ENCODE peak calls at places on chromosomes 6 and 20, in eight cellular contexts. D is left ventricle myocardium inferior, C is lung, M is BE2C, A is pancreas, E is upper lobe of right lung, S is cardiac muscle cell, I is ascending aorta. F is an unnamed sample.

GRCh38 chr6:154791561-154792317 is 58.5 kb downstream of the SCAF8 start:
- DNase-seq in E (no peak), I (no peak), M (no peak), S (peak; percentile 31), A (no peak), C (no peak), D (no peak), F (no peak)

GRCh38 chr6:34813028-34813742 is 21.3 kb downstream of the BLTP3A start:
- DNase-seq in E (no peak), C (no peak), D (no peak), I (no peak), S (no peak), A (no peak), M (no peak), F (no peak)

GRCh38 chr6:125742024-125742423 is 7.4 kb upstream of the HEY2 start:
- DNase-seq in I (no peak), E (no peak), A (no peak), M (no peak), S (no peak), D (no peak), C (no peak), F (no peak)

GRCh38 chr6:108872001-108872974 is 24.1 kb downstream of the ARMC2 start:
- DNase-seq in E (no peak), M (no peak), A (no peak), I (no peak), C (no peak), D (no peak), S (no peak), F (no peak)

GRCh38 chr20:47455133-47456040 is 46.3 kb upstream of the NCOA3 start:
- DNase-seq in M (no peak), A (no peak), I (no peak), E (no peak), C (no peak), D (no peak), S (peak; percentile 36), F (no peak)

GRCh38 chr20:38806855-38807655 is 1.6 kb downstream of the PPP1R16B start:
- DNase-seq in A (peak; percentile 52), D (no peak), S (no peak), I (no peak), M (peak; percentile 33), C (no peak), E (no peak), F (no peak)

GRCh38 chr20:37956099-37956498 is 53.2 kb downstream of the VSTM2L start:
- DNase-seq in I (no peak), E (no peak), C (no peak), A (no peak), M (no peak), D (no peak), S (no peak), F (no peak)

GRCh38 chr6:30757261-30757935 is 13.1 kb upstream of the IER3 start:
- DNase-seq in M (no peak), I (no peak), A (no peak), S (no peak), E (no peak), D (peak; percentile 53), C (no peak), F (no peak)

GRCh38 chr6:138226701-138227315 is 8.5 kb upstream of the PBOV1 start:
- DNase-seq in D (no peak), C (no peak), I (no peak), S (no peak), M (no peak), A (peak; percentile 24), E (no peak), F (no peak)

GRCh38 chr6:10373642-10374359 is 41.1 kb downstream of the TFAP2A start:
- DNase-seq in A (no peak), D (no peak), S (no peak), E (no peak), C (no peak), M (no peak), I (no peak), F (peak; percentile 22)

GRCh38 chr6:49027644-49028043 is 435.4 kb downstream of the MMUT start:
- DNase-seq in A (no peak), S (no peak), M (no peak), C (no peak), E (no peak), I (no peak), D (no peak), F (no peak)

GRCh38 chr6:130076512-130076911 is 58.1 kb downstream of the L3MBTL3 start:
- DNase-seq in S (no peak), E (no peak), I (no peak), D (no peak), A (no peak), C (no peak), M (no peak), F (no peak)

GRCh38 chr6:139290787-139291294 is 957 bp downstream of the TXLNB start:
- DNase-seq in A (no peak), D (no peak), M (no peak), E (no peak), S (peak; percentile 61), I (no peak), C (no peak), F (no peak)

GRCh38 chr20:31695849-31696804 is 26.5 kb downstream of the BCL2L1 start:
- DNase-seq in C (peak; percentile 59), S (peak; percentile 45), M (no peak), A (no peak), D (no peak), I (peak; percentile 39), E (no peak), F (peak; percentile 70)

GRCh38 chr6:32945953-32946352 is 5.1 kb upstream of the HLA-DMB start:
- DNase-seq in D (no peak), A (no peak), C (no peak), S (no peak), M (no peak), I (no peak), E (no peak), F (no peak)
- H3K27me3 ChIP-seq in D (no peaks in the 10 kb centered on the region), A (no peaks in the 10 kb centered on the region), C (no peaks in the 10 kb centered on the region), S (no peaks in the 10 kb centered on the region), M (no peaks in the 10 kb centered on the region), I (no peaks in the 10 kb centered on the region), E (no peaks in the 10 kb centered on the region), F (peaks cover 3% of the 10 kb centered on the region)

DNA sequence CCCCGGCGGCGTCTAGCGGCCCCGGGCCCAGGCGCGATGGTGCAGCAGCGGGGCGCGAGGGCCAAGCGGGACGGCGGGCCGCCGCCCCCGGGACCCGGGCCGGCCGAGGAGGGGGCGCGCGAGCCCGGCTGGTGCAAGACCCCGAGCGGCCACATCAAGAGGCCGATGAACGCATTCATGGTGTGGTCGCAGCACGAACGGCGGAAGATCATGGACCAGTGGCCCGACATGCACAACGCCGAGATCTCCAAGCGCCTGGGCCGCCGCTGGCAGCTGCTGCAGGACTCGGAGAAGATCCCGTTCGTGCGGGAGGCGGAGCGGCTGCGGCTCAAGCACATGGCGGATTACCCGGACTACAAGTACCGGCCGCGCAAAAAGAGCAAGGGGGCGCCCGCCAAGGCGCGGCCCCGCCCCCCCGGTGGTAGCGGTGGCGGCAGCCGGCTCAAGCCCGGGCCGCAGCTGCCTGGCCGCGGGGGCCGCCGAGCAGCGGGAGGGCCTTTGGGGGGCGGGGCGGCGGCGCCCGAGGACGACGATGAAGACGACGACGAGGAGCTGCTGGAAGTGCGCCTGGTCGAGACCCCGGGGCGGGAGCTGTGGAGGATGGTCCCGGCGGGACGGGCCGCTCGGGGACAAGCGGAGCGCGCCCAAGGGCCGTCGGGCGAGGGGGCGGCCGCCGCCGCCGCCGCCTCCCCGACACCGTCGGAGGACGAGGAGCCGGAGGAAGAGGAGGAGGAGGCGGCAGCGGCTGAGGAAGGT is 715 bp downstream of the SOX12 start:
- DNase-seq in C (peak; percentile 55), E (peak; percentile 86), A (peak; percentile 90), S (peak; percentile 76), M (peak; percentile 61), I (no peak), D (peak; percentile 71), F (no peak)
- H3K4me3 ChIP-seq in C (peak overlapping the region; percentile 64), E (peak overlapping the region; percentile 77), A (peak overlapping the region; percentile 57), S (peak overlapping the region; percentile 98), M (peak overlapping the region; percentile 85), I (peak overlapping the region; percentile 93), D (peak overlapping the region; percentile 83), F (peak overlapping the region; percentile 85)

GRCh38 chr6:15152720-15153119 is 93.1 kb upstream of the JARID2 start:
- DNase-seq in A (no peak), E (no peak), S (no peak), D (no peak), I (no peak), C (no peak), M (no peak), F (no peak)

GRCh38 chr6:15143540-15143939 is 102.3 kb upstream of the JARID2 start:
- DNase-seq in M (no peak), S (no peak), D (no peak), E (no peak), I (no peak), A (no peak), C (no peak), F (no peak)

GRCh38 chr6:15153191-15153590 is 92.7 kb upstream of the JARID2 start:
- DNase-seq in S (no peak), E (no peak), M (no peak), D (no peak), I (no peak), C (no peak), A (no peak), F (no peak)

GRCh38 chr6:15147827-15148226 is 98.0 kb upstream of the JARID2 start:
- DNase-seq in S (no peak), M (no peak), A (no peak), D (no peak), C (no peak), E (no peak), I (no peak), F (no peak)

GRCh38 chr6:15148356-15149058 is 97.4 kb upstream of the JARID2 start:
- DNase-seq in M (no peak), E (no peak), A (no peak), C (no peak), D (no peak), I (no peak), S (peak; percentile 12), F (peak; percentile 25)
- TF ChIP-seq CTCF in M (no peak), E (no peak), A (no peak), C (no peak), D (no peak), I (no peak), S (no peak), F (no peak)

GRCh38 chr20:63032026-63032800 is 25.4 kb upstream of the BHLHE23 start:
- DNase-seq in A (no peak), M (no peak), I (no peak), D (peak; percentile 8), S (no peak), E (peak; percentile 53), C (no peak), F (no peak)
- H3K27me3 ChIP-seq in A (no peaks in the 10 kb centered on the region), M (peaks cover 78% of the 10 kb centered on the region), I (peaks cover 4% of the 10 kb centered on the region), D (peaks cover 98% of the 10 kb centered on the region), S (peaks cover 63% of the 10 kb centered on the region), E (peaks cover 76% of the 10 kb centered on the region), C (peaks cover 6% of the 10 kb centered on the region), F (peaks cover 45% of the 10 kb centered on the region)